ENCODE peak calls at places on chromosomes 7 and 10, in six cellular contexts. T is right cardiac atrium, M is PC-9, P is neuronal stem cell, E is astrocyte, X is Peyer's patch. O is an unnamed sample.

GRCh38 chr7:20217193-20217948 is at the start of gene MACC1:
- DNase-seq in T (peak; percentile 21), M (peak; percentile 100), P (peak; percentile 23), E (no peak), X (peak; percentile 81), O (peak; percentile 97)

GRCh38 chr7:668139-668871 is 58.2 kb upstream of the DNAAF5 start:
- DNase-seq in T (peak; percentile 62), M (peak; percentile 25), P (no peak), E (peak; percentile 85), X (no peak), O (no peak)

GRCh38 chr7:45646207-45646821 is 72.1 kb downstream of the ADCY1 start:
- DNase-seq in T (no peak), M (no peak), P (no peak), E (no peak), X (peak; percentile 3), O (no peak)

GRCh38 chr10:12921163-12921562 is 80.3 kb downstream of the CCDC3 start:
- DNase-seq in T (no peak), M (no peak), P (no peak), E (no peak), X (no peak), O (no peak)

GRCh38 chr10:48251525-48252353 is 22.8 kb downstream of the FRMPD2 start:
- DNase-seq in T (no peak), M (peak; percentile 62), P (no peak), E (no peak), X (no peak), O (peak; percentile 9)

GRCh38 chr7:24979470-24979862 is 512 bp downstream of the OSBPL3 start:
- DNase-seq in T (peak; percentile 86), M (no peak), P (peak; percentile 49), E (no peak), X (peak; percentile 87), O (peak; percentile 72)

GRCh38 chr10:110208614-110209398 is 1.4 kb downstream of the MXI1 start:
- DNase-seq in T (peak; percentile 79), M (no peak), P (no peak), E (no peak), X (peak; percentile 32), O (peak; percentile 46)

GRCh38 chr7:101993311-101993710 is 175.9 kb downstream of the CUX1 start:
- DNase-seq in T (no peak), M (no peak), P (no peak), E (no peak), X (no peak), O (no peak)

GRCh38 chr7:100584677-100585510 is 1.0 kb downstream of the LRCH4 start:
- DNase-seq in T (peak; percentile 75), M (peak; percentile 79), P (peak; percentile 74), E (peak; percentile 70), X (peak; percentile 48), O (peak; percentile 87)

GRCh38 chr10:17386616-17387075 is 67.7 kb downstream of the ST8SIA6 start:
- DNase-seq in T (peak; percentile 84), M (no peak), P (no peak), E (no peak), X (no peak), O (no peak)

GRCh38 chr7:93895859-93896258 is 5.3 kb upstream of the TFPI2 start:
- DNase-seq in T (no peak), M (peak; percentile 46), P (no peak), E (no peak), X (no peak), O (no peak)

GRCh38 chr10:91185239-91185875 is 35.1 kb upstream of the PCGF5 start:
- DNase-seq in T (no peak), M (no peak), P (no peak), E (peak; percentile 65), X (no peak), O (no peak)

GRCh38 chr10:101451589-101452190 is 97.7 kb downstream of the BTRC start:
- DNase-seq in T (no peak), M (no peak), P (no peak), E (no peak), X (no peak), O (no peak)

GRCh38 chr10:104035817-104036384 is 49.8 kb downstream of the COL17A1 start:
- DNase-seq in T (no peak), M (no peak), P (no peak), E (no peak), X (no peak), O (no peak)

GRCh38 chr7:23680417-23681405 is 712 bp downstream of the FAM221A start:
- DNase-seq in T (peak; percentile 83), M (no peak), P (peak; percentile 66), E (peak; percentile 36), X (peak; percentile 47), O (peak; percentile 88)

GRCh38 chr10:43647576-43647975 is 1.1 kb downstream of the ZNF32 start:
- DNase-seq in T (no peak), M (no peak), P (no peak), E (no peak), X (no peak), O (no peak)

GRCh38 chr10:131830446-131831130 is 70.2 kb upstream of the PPP2R2D start:
- DNase-seq in T (no peak), M (no peak), P (no peak), E (no peak), X (no peak), O (no peak)

GRCh38 chr7:107933386-107934013 is 42.5 kb downstream of the DLD start:
- DNase-seq in T (no peak), M (no peak), P (no peak), E (no peak), X (no peak), O (no peak)

GRCh38 chr10:118031351-118032075 is 15.2 kb downstream of the RAB11FIP2 start:
- DNase-seq in T (no peak), M (no peak), P (no peak), E (peak; percentile 25), X (no peak), O (no peak)

GRCh38 chr7:20503278-20503677 is 112.2 kb upstream of the ABCB5 start:
- DNase-seq in T (no peak), M (no peak), P (no peak), E (no peak), X (no peak), O (no peak)

GRCh38 chr7:66306243-66306642 is 101.1 kb downstream of the TPST1 start:
- DNase-seq in T (no peak), M (peak; percentile 82), P (no peak), E (no peak), X (no peak), O (no peak)

GRCh38 chr10:34581871-34582532 is 233.1 kb downstream of the PARD3 start:
- DNase-seq in T (no peak), M (no peak), P (no peak), E (peak; percentile 83), X (no peak), O (no peak)

GRCh38 chr7:414681-415560 is 104.7 kb downstream of the PDGFA start:
- DNase-seq in T (no peak), M (no peak), P (no peak), E (no peak), X (no peak), O (no peak)

GRCh38 chr7:92697414-92697813 is 107.2 kb upstream of the FAM133B start:
- DNase-seq in T (no peak), M (no peak), P (no peak), E (peak; percentile 36), X (no peak), O (no peak)

DNA sequence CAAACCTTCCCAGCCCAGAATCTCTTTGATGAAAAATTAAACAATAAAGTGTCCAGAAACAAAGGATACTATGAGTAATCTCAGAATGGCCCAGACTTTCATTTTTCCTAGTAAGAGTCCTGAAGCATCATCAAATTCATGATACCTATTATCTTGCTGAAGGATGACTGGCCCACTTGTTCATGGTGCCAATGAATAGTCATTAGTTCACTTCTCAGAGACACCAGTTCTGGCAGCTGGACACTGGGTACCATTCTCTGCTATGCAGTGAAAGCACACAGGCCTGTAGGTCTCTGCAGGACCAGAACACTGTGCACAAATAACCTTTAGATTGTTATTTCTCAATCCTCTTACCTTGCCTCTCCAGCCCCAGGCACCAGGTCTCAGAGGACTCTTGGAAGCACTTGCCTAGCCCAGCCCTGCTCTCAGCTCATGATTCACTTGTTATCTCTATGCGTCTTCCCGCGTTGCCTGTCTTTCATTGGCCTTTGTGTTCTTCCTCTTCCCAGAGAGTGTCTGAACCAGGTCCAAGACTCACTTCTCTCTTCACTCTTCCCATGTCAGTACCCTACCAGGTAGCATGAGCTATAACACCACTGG is 98.1 kb upstream of the AGBL3 start:
- DNase-seq in T (no peak), M (no peak), P (no peak), E (no peak), X (no peak), O (no peak)
- H3K4me1 ChIP-seq in T (peaks cover 9% of the 10 kb centered on the region), M (peaks cover 57% of the 10 kb centered on the region), P (peaks cover 11% of the 10 kb centered on the region), E (peaks cover 69% of the 10 kb centered on the region), X (no peaks in the 10 kb centered on the region), O (no peaks in the 10 kb centered on the region)

DNA sequence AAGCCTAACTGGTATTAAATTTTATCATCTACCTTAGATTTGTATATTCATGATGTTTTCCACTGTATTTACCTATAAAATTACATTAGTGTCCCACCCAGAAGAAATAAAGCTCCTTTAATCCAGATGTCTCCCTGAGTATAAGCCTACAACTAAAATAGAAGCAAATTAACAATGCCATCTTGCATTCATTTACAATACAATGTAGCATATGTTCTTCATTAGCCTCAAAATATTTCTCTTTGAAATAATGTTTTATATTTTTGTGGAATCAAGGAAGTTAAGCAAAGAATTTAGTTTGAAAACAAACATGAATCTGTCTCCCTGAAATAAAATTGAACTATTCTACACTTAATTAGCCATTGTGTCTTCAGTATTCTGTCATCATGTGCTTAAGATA is 112.3 kb downstream of the CACNA2D1 start:
- DNase-seq in T (no peak), M (no peak), P (no peak), E (no peak), X (no peak), O (no peak)
- H3K9me3 ChIP-seq in T (no peaks in the 10 kb centered on the region), M (no peaks in the 10 kb centered on the region), P (no peaks in the 10 kb centered on the region), E (no peaks in the 10 kb centered on the region), X (no peaks in the 10 kb centered on the region), O (no peaks in the 10 kb centered on the region)

DNA sequence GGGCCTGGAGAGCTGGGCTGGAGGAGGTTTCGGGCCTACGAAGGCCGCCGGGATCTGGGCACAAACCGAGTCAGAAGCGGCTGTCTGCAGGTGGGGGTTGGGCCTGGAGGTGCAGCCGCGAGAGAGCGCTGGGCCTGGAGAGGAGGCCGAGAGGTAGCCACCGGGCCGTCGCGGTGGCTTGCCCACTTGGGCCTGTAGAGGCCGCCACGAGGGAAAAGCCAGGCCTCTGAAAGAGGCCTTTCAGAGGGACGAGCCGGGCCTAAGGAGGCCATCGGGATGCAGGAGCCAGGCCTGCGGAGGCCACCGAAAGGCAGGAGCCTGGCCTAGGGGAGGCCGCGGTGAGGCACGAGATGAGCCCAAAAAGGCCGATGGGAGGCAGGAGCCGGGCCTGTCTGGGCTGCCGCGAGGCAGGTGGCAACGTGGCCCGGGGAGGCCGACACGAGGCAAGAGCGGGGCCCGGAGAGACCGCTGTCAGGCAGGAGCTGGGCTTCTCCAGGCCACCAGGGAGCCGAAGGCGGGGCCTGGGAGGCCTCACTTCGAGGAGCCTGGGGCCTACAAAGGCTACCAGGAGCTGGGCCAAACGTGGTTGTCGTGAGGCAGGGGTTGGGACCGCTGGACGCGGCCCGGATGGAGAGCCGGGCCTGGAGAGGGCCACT is 25.6 kb downstream of the MDH2 start:
- DNase-seq in T (no peak), M (no peak), P (no peak), E (no peak), X (no peak), O (no peak)
- H3K4me1 ChIP-seq in T (no peaks in the 10 kb centered on the region), M (peaks cover 28% of the 10 kb centered on the region), P (no peaks in the 10 kb centered on the region), E (peaks cover 12% of the 10 kb centered on the region), X (no peaks in the 10 kb centered on the region), O (no peaks in the 10 kb centered on the region)

DNA sequence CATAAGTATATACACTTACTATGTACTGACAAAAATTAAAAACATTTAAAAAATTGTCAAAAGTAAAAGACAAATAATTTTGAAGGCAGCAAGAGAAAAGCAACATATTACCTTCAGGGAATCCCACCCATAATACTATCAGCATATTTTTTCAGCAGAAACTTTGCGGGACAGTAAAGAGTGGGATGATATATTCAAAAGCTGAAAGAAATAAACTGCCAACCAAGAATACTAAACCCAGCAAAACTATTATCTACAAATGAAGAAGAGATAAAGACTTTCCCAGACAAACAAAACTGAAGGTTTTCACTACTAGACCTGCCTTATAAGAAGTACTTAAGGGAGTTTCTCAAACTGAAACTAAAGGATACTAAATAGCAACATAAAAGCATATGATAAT is 257.9 kb downstream of the TCF7L2 start:
- DNase-seq in T (no peak), M (no peak), P (no peak), E (no peak), X (no peak), O (no peak)
- H3K9me3 ChIP-seq in T (no peaks in the 10 kb centered on the region), M (no peaks in the 10 kb centered on the region), P (no peaks in the 10 kb centered on the region), E (no peaks in the 10 kb centered on the region), X (peaks cover 6% of the 10 kb centered on the region), O (no peaks in the 10 kb centered on the region)

O was measured in small intestine.